ENCODE peak calls at places on chromosomes 5 and 9, in ten cellular contexts. R, U, B, M, W, C, L, Y, S and N are unnamed samples.

GRCh38 chr9:74742792-74743389 is 144.8 kb downstream of the TRPM6 start:
- DNase-seq in R (no peak), U (peak), B (peak), M (peak), W (peak), C (peak), L (no peak), Y (no peak), S (peak), N (no peak)

GRCh38 chr9:3549243-3549642 is 23.4 kb upstream of the RFX3 start:
- DNase-seq in R (no peak), U (no peak), B (no peak), M (no peak), W (no peak), C (no peak), L (no peak), Y (no peak), S (no peak), N (no peak)

GRCh38 chr9:132144708-132145365 is 17.0 kb upstream of the NTNG2 start:
- DNase-seq in R (no peak), U (peak), B (peak), M (no peak), W (no peak), C (no peak), L (no peak), Y (no peak), S (no peak), N (no peak)

GRCh38 chr9:97313243-97313642 is 5.8 kb downstream of the CCDC180 start:
- DNase-seq in R (no peak), U (no peak), B (no peak), M (no peak), W (no peak), C (no peak), L (no peak), Y (no peak), S (no peak), N (no peak)

GRCh38 chr5:147643142-147643541 is 133.3 kb upstream of the DPYSL3 start:
- DNase-seq in R (no peak), U (no peak), B (no peak), M (no peak), W (no peak), C (no peak), L (no peak), Y (no peak), S (no peak), N (no peak)

GRCh38 chr5:44794371-44794770 is 14.4 kb upstream of the MRPS30 start:
- DNase-seq in R (no peak), U (no peak), B (no peak), M (no peak), W (no peak), C (no peak), L (no peak), Y (no peak), S (no peak), N (no peak)

GRCh38 chr5:63141582-63141981 is 563.0 kb downstream of the LRRC70 start:
- DNase-seq in R (no peak), U (no peak), B (no peak), M (no peak), W (no peak), C (no peak), L (no peak), Y (no peak), S (no peak), N (no peak)

GRCh38 chr5:78008356-78008967 is 232.3 kb upstream of the TBCA start:
- DNase-seq in R (no peak), U (peak), B (no peak), M (peak), W (peak), C (peak), L (no peak), Y (no peak), S (peak), N (no peak)

GRCh38 chr9:77944556-77945261 is 86.9 kb downstream of the GNAQ start:
- DNase-seq in R (peak), U (peak), B (no peak), M (no peak), W (no peak), C (peak), L (no peak), Y (peak), S (no peak), N (no peak)